ENCODE peak calls at places on chromosomes 12 and 14, in five cellular contexts. One of them, this sample, is unnamed.
A peak's percentile ranks its signal among the peaks of the same experiment; 100 is the strongest.

GRCh38 chr12:56188786-56189335 is 422 bp downstream of the SMARCC2 start:
- DNase-seq in fibroblast of mammary gland: no peak
- DNase-seq in tibial artery: no peak
- DNase-seq in adrenal gland: no peak
- DNase-seq in heart left ventricle: no peak
- DNase-seq in this sample: peak; percentile 36

GRCh38 chr14:23550827-23551265 is 719 bp downstream of the ZFHX2 start:
- DNase-seq in fibroblast of mammary gland: no peak
- DNase-seq in tibial artery: no peak
- DNase-seq in adrenal gland: no peak
- DNase-seq in heart left ventricle: no peak
- DNase-seq in this sample: no peak

GRCh38 chr12:56836317-56836716 is 73.2 kb downstream of the HSD17B6 start:
- DNase-seq in fibroblast of mammary gland: peak; percentile 48
- DNase-seq in tibial artery: no peak
- DNase-seq in adrenal gland: peak; percentile 73
- DNase-seq in heart left ventricle: peak; percentile 40
- DNase-seq in this sample: no peak

GRCh38 chr12:6424008-6424347 is 20.8 kb upstream of the CD27 start:
- DNase-seq in fibroblast of mammary gland: no peak
- DNase-seq in tibial artery: no peak
- DNase-seq in adrenal gland: no peak
- DNase-seq in heart left ventricle: no peak
- DNase-seq in this sample: no peak

GRCh38 chr14:35867280-35867629 is 41.1 kb downstream of the BRMS1L start:
- DNase-seq in fibroblast of mammary gland: no peak
- DNase-seq in tibial artery: no peak
- DNase-seq in adrenal gland: no peak
- DNase-seq in heart left ventricle: no peak
- DNase-seq in this sample: no peak

GRCh38 chr12:93122569-93123091 is 193.5 kb upstream of the EEA1 start:
- DNase-seq in fibroblast of mammary gland: peak; percentile 23
- DNase-seq in tibial artery: no peak
- DNase-seq in adrenal gland: no peak
- DNase-seq in heart left ventricle: no peak
- DNase-seq in this sample: no peak

GRCh38 chr12:103742349-103742784 is 98.7 kb downstream of the NT5DC3 start:
- DNase-seq in fibroblast of mammary gland: no peak
- DNase-seq in tibial artery: no peak
- DNase-seq in adrenal gland: peak; percentile 37
- DNase-seq in heart left ventricle: no peak
- DNase-seq in this sample: no peak

GRCh38 chr12:1093166-1093751 is 102.2 kb downstream of the ERC1 start:
- DNase-seq in fibroblast of mammary gland: peak; percentile 73
- DNase-seq in tibial artery: no peak
- DNase-seq in adrenal gland: no peak
- DNase-seq in heart left ventricle: no peak
- DNase-seq in this sample: peak; percentile 31

GRCh38 chr12:32493282-32493681 is 93.9 kb downstream of the FGD4 start:
- DNase-seq in fibroblast of mammary gland: no peak
- DNase-seq in tibial artery: no peak
- DNase-seq in adrenal gland: no peak
- DNase-seq in heart left ventricle: no peak
- DNase-seq in this sample: no peak

GRCh38 chr12:40226652-40227051 is 1.9 kb downstream of the LRRK2 start:
- DNase-seq in fibroblast of mammary gland: peak; percentile 94
- DNase-seq in tibial artery: peak; percentile 76
- DNase-seq in adrenal gland: peak; percentile 80
- DNase-seq in heart left ventricle: peak; percentile 54
- DNase-seq in this sample: no peak

GRCh38 chr12:64780531-64781373 is 21.5 kb upstream of the GNS start:
- DNase-seq in fibroblast of mammary gland: no peak
- DNase-seq in tibial artery: no peak
- DNase-seq in adrenal gland: peak; percentile 52
- DNase-seq in heart left ventricle: peak; percentile 38
- DNase-seq in this sample: peak; percentile 50

GRCh38 chr12:28537474-28537873 is 347.2 kb downstream of the CCDC91 start:
- DNase-seq in fibroblast of mammary gland: no peak
- DNase-seq in tibial artery: no peak
- DNase-seq in adrenal gland: no peak
- DNase-seq in heart left ventricle: no peak
- DNase-seq in this sample: no peak

GRCh38 chr14:28382460-28383220 is 383.9 kb upstream of the FOXG1 start:
- DNase-seq in fibroblast of mammary gland: peak; percentile 87
- DNase-seq in tibial artery: no peak
- DNase-seq in adrenal gland: no peak
- DNase-seq in heart left ventricle: no peak
- DNase-seq in this sample: no peak

GRCh38 chr12:89324437-89324836 is 27.9 kb downstream of the DUSP6 start:
- DNase-seq in fibroblast of mammary gland: no peak
- DNase-seq in tibial artery: no peak
- DNase-seq in adrenal gland: no peak
- DNase-seq in heart left ventricle: no peak
- DNase-seq in this sample: no peak

GRCh38 chr12:44873898-44874297 is 2.2 kb downstream of the NELL2 start:
- DNase-seq in fibroblast of mammary gland: peak; percentile 21
- DNase-seq in tibial artery: no peak
- DNase-seq in adrenal gland: no peak
- DNase-seq in heart left ventricle: no peak
- DNase-seq in this sample: peak; percentile 9

GRCh38 chr12:52525661-52526499 is 5.7 kb upstream of the KRT5 start:
- DNase-seq in fibroblast of mammary gland: no peak
- DNase-seq in tibial artery: no peak
- DNase-seq in adrenal gland: no peak
- DNase-seq in heart left ventricle: no peak
- DNase-seq in this sample: no peak

GRCh38 chr12:58087428-58088117 is 146.2 kb downstream of the ATP23 start:
- DNase-seq in fibroblast of mammary gland: no peak
- DNase-seq in tibial artery: no peak
- DNase-seq in adrenal gland: no peak
- DNase-seq in heart left ventricle: no peak
- DNase-seq in this sample: no peak

GRCh38 chr14:35898217-35898775 is 72.2 kb downstream of the BRMS1L start:
- DNase-seq in fibroblast of mammary gland: no peak
- DNase-seq in tibial artery: no peak
- DNase-seq in adrenal gland: no peak
- DNase-seq in heart left ventricle: no peak
- DNase-seq in this sample: no peak

GRCh38 chr12:46386877-46387629 is 14.5 kb upstream of the SLC38A2 start:
- DNase-seq in fibroblast of mammary gland: peak; percentile 73
- DNase-seq in tibial artery: peak; percentile 54
- DNase-seq in adrenal gland: no peak
- DNase-seq in heart left ventricle: peak; percentile 60
- DNase-seq in this sample: peak; percentile 34

GRCh38 chr14:103521438-103521961 is 1.1 kb downstream of the CKB start:
- DNase-seq in fibroblast of mammary gland: no peak
- DNase-seq in tibial artery: no peak
- DNase-seq in adrenal gland: no peak
- DNase-seq in heart left ventricle: no peak
- DNase-seq in this sample: peak; percentile 61

GRCh38 chr12:68800294-68800693 is 7.7 kb upstream of the MDM2 start:
- DNase-seq in fibroblast of mammary gland: no peak
- DNase-seq in tibial artery: no peak
- DNase-seq in adrenal gland: no peak
- DNase-seq in heart left ventricle: no peak
- DNase-seq in this sample: no peak

GRCh38 chr14:105294142-105294597 is 6.6 kb downstream of the BRF1 start:
- DNase-seq in fibroblast of mammary gland: no peak
- DNase-seq in tibial artery: no peak
- DNase-seq in adrenal gland: peak; percentile 68
- DNase-seq in heart left ventricle: peak; percentile 92
- DNase-seq in this sample: no peak

GRCh38 chr14:23071244-23071974 is 14.1 kb upstream of the CDH24 start:
- DNase-seq in fibroblast of mammary gland: peak; percentile 92
- DNase-seq in tibial artery: peak; percentile 89
- DNase-seq in adrenal gland: peak; percentile 91
- DNase-seq in heart left ventricle: peak; percentile 91
- DNase-seq in this sample: peak; percentile 87

GRCh38 chr12:54257332-54257731 is 22.6 kb downstream of the CBX5 start:
- DNase-seq in fibroblast of mammary gland: no peak
- DNase-seq in tibial artery: no peak
- DNase-seq in adrenal gland: no peak
- DNase-seq in heart left ventricle: no peak
- DNase-seq in this sample: no peak

GRCh38 chr12:57166971-57167371 is 19.6 kb upstream of the LRP1-AS start:
- DNase-seq in fibroblast of mammary gland: peak; percentile 90
- DNase-seq in tibial artery: no peak
- DNase-seq in adrenal gland: peak; percentile 33
- DNase-seq in heart left ventricle: no peak
- DNase-seq in this sample: no peak

GRCh38 chr12:63276537-63277365 is 125.8 kb upstream of the AVPR1A start:
- DNase-seq in fibroblast of mammary gland: peak; percentile 31
- DNase-seq in tibial artery: no peak
- DNase-seq in adrenal gland: peak; percentile 67
- DNase-seq in heart left ventricle: no peak
- DNase-seq in this sample: no peak

GRCh38 chr12:27500546-27500945 is 23.5 kb upstream of the PPFIBP1 start:
- DNase-seq in fibroblast of mammary gland: no peak
- DNase-seq in tibial artery: no peak
- DNase-seq in adrenal gland: no peak
- DNase-seq in heart left ventricle: no peak
- DNase-seq in this sample: no peak

GRCh38 chr14:24100982-24101494 is 6.9 kb downstream of the PCK2 start:
- DNase-seq in fibroblast of mammary gland: no peak
- DNase-seq in tibial artery: no peak
- DNase-seq in adrenal gland: no peak
- DNase-seq in heart left ventricle: no peak
- DNase-seq in this sample: no peak

GRCh38 chr12:4829793-4830162 is 79.9 kb upstream of the KCNA1 start:
- DNase-seq in fibroblast of mammary gland: no peak
- DNase-seq in tibial artery: no peak
- DNase-seq in adrenal gland: no peak
- DNase-seq in heart left ventricle: no peak
- DNase-seq in this sample: no peak

GRCh38 chr12:12126551-12126950 is 55.8 kb downstream of the BCL2L14 start:
- DNase-seq in fibroblast of mammary gland: peak; percentile 7
- DNase-seq in tibial artery: no peak
- DNase-seq in adrenal gland: no peak
- DNase-seq in heart left ventricle: no peak
- DNase-seq in this sample: no peak

GRCh38 chr14:76309572-76310551 is 66.1 kb upstream of the ESRRB start:
- DNase-seq in fibroblast of mammary gland: no peak
- DNase-seq in tibial artery: no peak
- DNase-seq in adrenal gland: no peak
- DNase-seq in heart left ventricle: peak; percentile 81
- DNase-seq in this sample: no peak

GRCh38 chr12:53739285-53740129 is 12.3 kb upstream of the CALCOCO1 start:
- DNase-seq in fibroblast of mammary gland: peak; percentile 37
- DNase-seq in tibial artery: no peak
- DNase-seq in adrenal gland: no peak
- DNase-seq in heart left ventricle: no peak
- DNase-seq in this sample: no peak

GRCh38 chr12:34606749-34607519 is 584.6 kb downstream of the ALG10 start:
- DNase-seq in fibroblast of mammary gland: no peak
- DNase-seq in tibial artery: no peak
- DNase-seq in adrenal gland: no peak
- DNase-seq in heart left ventricle: no peak
- DNase-seq in this sample: peak; percentile 1

GRCh38 chr14:80055912-80056801 is 155.1 kb downstream of the DIO2 start:
- DNase-seq in fibroblast of mammary gland: peak; percentile 61
- DNase-seq in tibial artery: peak; percentile 20
- DNase-seq in adrenal gland: peak; percentile 35
- DNase-seq in heart left ventricle: no peak
- DNase-seq in this sample: peak; percentile 6
- TF ChIP-seq CTCF in fibroblast of mammary gland: peak; percentile 80
- TF ChIP-seq CTCF in tibial artery: peak; percentile 58
- TF ChIP-seq CTCF in adrenal gland: peak; percentile 72
- TF ChIP-seq CTCF in heart left ventricle: peak; percentile 48
- TF ChIP-seq CTCF in this sample: peak; percentile 66

DNA sequence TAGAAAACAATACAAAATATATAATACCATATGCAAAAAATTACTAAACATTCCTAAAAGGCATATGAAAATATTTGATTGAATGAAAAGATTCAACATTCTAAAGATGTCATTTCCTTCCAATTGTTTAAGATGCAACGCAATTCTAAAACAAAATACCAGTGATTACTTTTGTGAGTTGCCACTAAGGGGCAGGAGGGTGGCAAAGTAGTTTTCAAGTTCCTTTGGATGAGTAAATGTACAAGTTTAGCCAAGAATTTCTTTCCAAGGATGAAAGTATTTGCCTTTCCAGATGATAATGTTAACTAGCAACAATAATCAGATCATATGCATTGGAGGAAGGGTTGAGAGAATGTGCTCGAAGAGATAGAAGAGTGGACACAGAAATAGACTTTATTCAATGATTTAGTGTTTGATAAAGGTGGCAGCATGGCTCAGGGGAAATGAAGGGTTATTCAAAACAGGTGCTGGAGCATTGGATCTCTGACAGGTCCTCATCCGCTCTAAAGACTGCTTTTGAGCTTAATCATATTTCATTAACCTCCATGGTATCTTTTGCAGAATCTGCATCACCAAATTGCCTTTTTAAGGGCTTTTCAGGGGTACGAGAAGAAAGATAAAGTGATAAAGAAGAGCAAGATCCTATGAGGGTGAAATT is 678.5 kb upstream of the TBX3 start:
- DNase-seq in fibroblast of mammary gland: peak; percentile 47
- DNase-seq in tibial artery: no peak
- DNase-seq in adrenal gland: no peak
- DNase-seq in heart left ventricle: no peak
- DNase-seq in this sample: no peak
- TF ChIP-seq CTCF in fibroblast of mammary gland: peak; percentile 29
- TF ChIP-seq CTCF in tibial artery: no peak
- TF ChIP-seq CTCF in adrenal gland: peak; percentile 19
- TF ChIP-seq CTCF in heart left ventricle: no peak
- TF ChIP-seq CTCF in this sample: no peak

GRCh38 chr12:76202621-76203020 is 118.1 kb upstream of the NAP1L1 start:
- DNase-seq in fibroblast of mammary gland: no peak
- DNase-seq in tibial artery: no peak
- DNase-seq in adrenal gland: no peak
- DNase-seq in heart left ventricle: no peak
- DNase-seq in this sample: no peak
- TF ChIP-seq CTCF in fibroblast of mammary gland: no peak
- TF ChIP-seq CTCF in tibial artery: no peak
- TF ChIP-seq CTCF in adrenal gland: no peak
- TF ChIP-seq CTCF in heart left ventricle: no peak
- TF ChIP-seq CTCF in this sample: no peak

DNA sequence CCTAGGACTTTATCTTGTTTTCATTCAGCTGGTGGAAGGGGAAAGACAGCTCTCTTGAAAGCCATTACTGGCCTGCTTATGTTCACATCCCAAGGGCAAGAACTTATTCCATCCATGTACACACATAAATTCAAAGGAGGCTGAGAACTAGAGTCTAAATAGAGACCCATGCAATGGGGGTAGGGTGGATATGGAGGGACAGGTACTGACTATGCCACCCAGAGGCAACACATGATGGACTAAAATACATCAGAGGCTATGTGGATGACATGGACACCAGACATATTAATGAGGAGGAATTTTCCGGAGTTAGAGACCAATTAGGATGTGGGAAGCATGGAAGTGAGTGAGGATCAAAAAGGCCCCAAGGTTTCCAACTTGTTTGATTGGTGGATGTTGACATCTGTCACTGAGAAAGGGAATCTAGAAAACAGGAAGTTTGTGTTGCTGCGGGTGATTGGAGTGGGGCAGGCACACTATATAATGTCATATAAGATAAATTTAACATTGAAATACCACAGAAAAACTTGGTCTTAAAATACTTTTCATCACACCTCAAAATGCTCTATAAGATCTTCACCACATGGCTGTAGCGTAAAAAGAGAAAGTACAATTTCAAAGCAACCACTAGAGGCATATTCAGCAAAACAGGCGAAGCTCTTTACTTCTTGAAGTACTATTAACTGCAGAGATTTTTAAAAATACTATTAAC is 130.4 kb downstream of the GRIP1 start:
- DNase-seq in fibroblast of mammary gland: no peak
- DNase-seq in tibial artery: no peak
- DNase-seq in adrenal gland: no peak
- DNase-seq in heart left ventricle: no peak
- DNase-seq in this sample: no peak
- TF ChIP-seq CTCF in fibroblast of mammary gland: peak; percentile 28
- TF ChIP-seq CTCF in tibial artery: no peak
- TF ChIP-seq CTCF in adrenal gland: no peak
- TF ChIP-seq CTCF in heart left ventricle: no peak
- TF ChIP-seq CTCF in this sample: peak; percentile 38

This sample was measured in GM13977.